ENCODE peak calls at places on chromosomes 4 and X, in ten cellular contexts. T is suprapubic skin, B is prostate gland, R is Peyer's patch, J is neural progenitor cell, O is HCT116, H is OCI-LY7, D is endodermal cell, C is stomach, Q is brain microvascular endothelial cell. Z is an unnamed sample.

GRCh38 chr4:17618926-17619325 is 4.5 kb downstream of the MED28 start:
- DNase-seq in B (no peak), H (no peak), R (no peak), D (no peak), O (no peak), T (no peak), Q (no peak), J (no peak), C (no peak), Z (no peak)

GRCh38 chr4:25977397-25978170 is 63.6 kb downstream of the SMIM20 start:
- DNase-seq in Q (no peak), D (peak; percentile 79), O (no peak), H (no peak), C (no peak), J (no peak), R (no peak), B (no peak), T (peak; percentile 47), Z (no peak)

GRCh38 chr4:163167333-163167626 is 590 bp upstream of the NAF1 start:
- DNase-seq in R (no peak), J (no peak), H (peak; percentile 3), O (no peak), Q (no peak), T (no peak), B (no peak), C (no peak), D (no peak), Z (no peak)

GRCh38 chr4:39048291-39048690 is 13.7 kb upstream of the KLHL5 start:
- DNase-seq in T (no peak), R (no peak), D (no peak), O (no peak), H (peak; percentile 37), C (no peak), B (no peak), Q (no peak), J (no peak), Z (no peak)

GRCh38 chrX:78105944-78106650 is 2.0 kb downstream of the PGK1 start:
- DNase-seq in Q (no peak), H (no peak), R (peak; percentile 26), J (no peak), T (no peak), D (no peak), O (no peak), C (no peak), B (no peak), Z (no peak)

GRCh38 chrX:129553619-129554288 is 13.7 kb downstream of the OCRL start:
- DNase-seq in O (no peak), D (no peak), J (no peak), C (no peak), R (no peak), B (no peak), H (peak; percentile 73), Q (no peak), T (no peak), Z (no peak)

GRCh38 chrX:72712094-72712755 is 1.9 kb downstream of the PHKA1 start:
- DNase-seq in O (no peak), J (no peak), B (no peak), T (no peak), Q (peak; percentile 10), H (no peak), R (no peak), C (no peak), D (no peak), Z (no peak)

GRCh38 chrX:99078301-99078700 is 1331.8 kb downstream of the PCDH19 start:
- DNase-seq in C (no peak), Q (no peak), B (no peak), T (no peak), H (no peak), D (no peak), R (no peak), J (no peak), O (no peak), Z (no peak)

GRCh38 chr4:80814266-80814665 is 216.2 kb upstream of the BMP3 start:
- DNase-seq in B (no peak), H (no peak), J (no peak), C (no peak), O (no peak), T (no peak), Q (no peak), D (no peak), R (no peak), Z (no peak)

GRCh38 chr4:95465010-95465409 is 83.8 kb downstream of the UNC5C start:
- DNase-seq in Q (peak; percentile 40), B (no peak), R (no peak), J (no peak), C (no peak), O (no peak), H (no peak), D (no peak), T (no peak), Z (no peak)

GRCh38 chr4:10013722-10014121 is 7.6 kb downstream of the SLC2A9 start:
- DNase-seq in C (peak; percentile 82), O (peak; percentile 18), B (peak; percentile 56), H (peak; percentile 39), T (no peak), R (peak; percentile 33), Q (peak; percentile 38), J (peak; percentile 75), D (peak; percentile 94), Z (no peak)

GRCh38 chr4:109315341-109315740 is 12.9 kb upstream of the COL25A1 start:
- DNase-seq in B (no peak), C (no peak), R (no peak), T (no peak), J (no peak), O (no peak), H (no peak), Q (no peak), D (no peak), Z (no peak)

GRCh38 chr4:21986312-21986711 is 37.7 kb upstream of the KCNIP4 start:
- DNase-seq in D (no peak), H (no peak), T (no peak), B (no peak), O (no peak), Q (no peak), R (no peak), J (no peak), C (no peak), Z (no peak)

GRCh38 chrX:101051153-101051548 is 760 bp downstream of the TRMT2B start:
- DNase-seq in J (no peak), H (no peak), Q (peak; percentile 1), T (no peak), R (no peak), O (no peak), C (no peak), D (no peak), B (peak; percentile 3), Z (no peak)

GRCh38 chr4:55920571-55920970 is 28.2 kb upstream of the CEP135 start:
- DNase-seq in J (no peak), D (no peak), H (no peak), C (no peak), O (no peak), T (no peak), R (no peak), B (no peak), Q (no peak), Z (no peak)
- H3K4me3 ChIP-seq in J (no peak overlapping the region), D (no peak overlapping the region), H (no peak overlapping the region), C (no peak overlapping the region), O (no peak overlapping the region), T (no peak overlapping the region), R (no peak overlapping the region), B (no peak overlapping the region), Q (no peak overlapping the region), Z (no peak overlapping the region)

GRCh38 chr4:182642831-182643230 is 274.4 kb downstream of the DCTD start:
- DNase-seq in C (no peak), H (no peak), B (no peak), J (no peak), T (no peak), D (no peak), R (no peak), O (no peak), Q (peak; percentile 56), Z (no peak)

GRCh38 chr4:182647901-182648300 is 269.3 kb downstream of the DCTD start:
- DNase-seq in R (no peak), B (no peak), O (no peak), C (no peak), Q (no peak), H (no peak), T (no peak), J (no peak), D (no peak), Z (no peak)

GRCh38 chr4:182643801-182644311 is 273.3 kb downstream of the DCTD start:
- DNase-seq in T (no peak), C (no peak), H (no peak), D (no peak), R (no peak), O (no peak), Q (peak; percentile 81), B (no peak), J (no peak), Z (peak; percentile 78)

GRCh38 chr4:182645511-182645910 is 271.7 kb downstream of the DCTD start:
- DNase-seq in D (no peak), R (no peak), Q (no peak), J (no peak), C (no peak), H (no peak), B (no peak), T (no peak), O (no peak), Z (no peak)

DNA sequence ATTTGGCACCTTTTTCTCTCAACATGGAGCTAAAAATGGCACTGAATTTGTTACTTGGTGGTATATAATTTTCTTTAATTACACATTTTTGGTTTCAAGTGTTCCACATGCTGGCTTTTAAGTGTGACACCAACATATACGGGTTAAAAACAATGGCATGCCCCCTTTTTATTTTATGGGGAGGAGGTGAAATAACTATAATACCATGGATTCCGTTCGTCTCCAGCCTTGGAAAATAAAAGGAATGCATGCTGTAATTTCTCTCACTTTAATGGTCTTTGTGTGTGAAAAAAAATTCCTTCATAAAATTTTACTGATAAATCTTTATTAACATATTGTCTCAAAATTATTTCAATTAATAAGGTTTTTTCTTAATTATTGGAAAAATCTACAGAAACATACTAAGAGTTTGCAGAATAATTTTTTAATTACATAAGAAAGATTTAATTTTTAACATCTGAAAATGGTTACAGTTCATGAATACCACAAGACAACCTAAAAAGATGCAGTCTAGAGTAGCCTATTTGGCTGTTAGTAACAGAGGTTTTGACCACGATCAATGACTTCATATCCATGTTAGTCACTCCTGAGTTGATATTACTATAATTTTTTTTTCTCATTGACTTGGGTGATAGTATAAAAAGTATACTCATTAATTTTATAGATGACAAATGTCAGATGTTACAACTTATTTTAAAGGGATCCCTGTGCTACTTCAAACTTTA is 272.7 kb downstream of the DCTD start:
- DNase-seq in D (no peak), H (no peak), R (no peak), T (no peak), Q (peak; percentile 61), O (no peak), B (no peak), C (no peak), J (no peak), Z (no peak)
- H3K27ac ChIP-seq in D (no peak overlapping the region), H (no peak overlapping the region), R (no peak overlapping the region), T (no peak overlapping the region), Q (peak overlapping the region; percentile 88), O (no peak overlapping the region), B (no peak overlapping the region), C (no peak overlapping the region), J (no peak overlapping the region), Z (no peak overlapping the region)

GRCh38 chr4:27096142-27096824 is 235.6 kb downstream of the STIM2 start:
- DNase-seq in Q (no peak), J (no peak), B (no peak), O (no peak), T (no peak), D (peak; percentile 61), H (no peak), C (no peak), R (no peak), Z (no peak)
- TF ChIP-seq CTCF in Q (no peak), J (peak; percentile 57), B (no peak), O (peak; percentile 28), T (no peak), D (peak; percentile 64), H (peak; percentile 51), C (no peak), R (no peak), Z (no peak)

GRCh38 chr4:86130160-86130933 is 229.5 kb downstream of the MAPK10 start:
- DNase-seq in D (no peak), C (no peak), J (no peak), T (no peak), O (no peak), H (no peak), B (no peak), Q (no peak), R (no peak), Z (no peak)
- H3K4me3 ChIP-seq in D (no peak overlapping the region), C (no peak overlapping the region), J (no peak overlapping the region), T (no peak overlapping the region), O (no peak overlapping the region), H (no peak overlapping the region), B (no peak overlapping the region), Q (no peak overlapping the region), R (no peak overlapping the region), Z (no peak overlapping the region)